ENCODE peak calls at places on chromosomes 4 and X, in five cellular contexts. X is CD4-positive, CD25-positive, alpha-beta regulatory T cell; U is hepatocyte; N is HT1080; A is fibroblast of the aortic adventitia. K is an unnamed sample.

GRCh38 chr4:7266525-7267292 is 74.4 kb downstream of the SORCS2 start:
- DNase-seq in X (no peak), A (peak; percentile 56), N (peak; percentile 97), U (peak; percentile 58), K (peak; percentile 95)

GRCh38 chr4:55996611-55997010 is 47.9 kb downstream of the CEP135 start:
- DNase-seq in A (no peak), X (no peak), N (no peak), U (no peak), K (no peak)

GRCh38 chrX:117538441-117539418 is 577.9 kb downstream of the KLHL13 start:
- DNase-seq in N (no peak), X (no peak), U (no peak), A (no peak), K (peak; percentile 40)

GRCh38 chr4:48133668-48134444 is at the start of gene TXK:
- DNase-seq in A (peak; percentile 29), N (no peak), U (no peak), X (no peak), K (no peak)

GRCh38 chrX:123713434-123713833 is 19.4 kb downstream of the THOC2 start:
- DNase-seq in N (no peak), U (no peak), X (no peak), A (no peak), K (no peak)

GRCh38 chrX:20205927-20206708 is 60.6 kb downstream of the RPS6KA3 start:
- DNase-seq in U (no peak), A (no peak), X (no peak), N (no peak), K (no peak)

GRCh38 chr4:46837639-46838038 is 71.4 kb downstream of the COX7B2 start:
- DNase-seq in N (no peak), U (no peak), A (no peak), X (no peak), K (no peak)

GRCh38 chr4:180999217-180999616 is 1244.0 kb upstream of the TENM3 start:
- DNase-seq in N (no peak), X (no peak), U (no peak), A (no peak), K (no peak)

GRCh38 chr4:957581-958313 is 15.6 kb downstream of the DGKQ start:
- DNase-seq in N (no peak), U (no peak), X (no peak), A (no peak), K (no peak)

GRCh38 chrX:95728446-95728845 is 956.2 kb upstream of the DIAPH2 start:
- DNase-seq in A (no peak), N (no peak), U (no peak), X (no peak), K (no peak)

GRCh38 chrX:134544614-134545255 is 84.8 kb downstream of the HPRT1 start:
- DNase-seq in A (no peak), U (peak; percentile 32), X (no peak), N (no peak), K (no peak)

GRCh38 chr4:76579596-76580375 is 144.8 kb downstream of the SHROOM3 start:
- DNase-seq in X (no peak), N (no peak), A (no peak), U (peak; percentile 57), K (peak; percentile 81)

GRCh38 chr4:76881375-76881774 is 16.6 kb downstream of the SOWAHB start:
- DNase-seq in N (no peak), X (no peak), A (no peak), U (peak; percentile 62), K (no peak)

GRCh38 chr4:147940144-147940543 is 208.3 kb downstream of the ARHGAP10 start:
- DNase-seq in N (no peak), A (no peak), X (no peak), U (no peak), K (no peak)

GRCh38 chr4:8831221-8832129 is 40.2 kb downstream of the HMX1 start:
- DNase-seq in X (no peak), A (no peak), N (no peak), U (no peak), K (peak; percentile 39)

GRCh38 chr4:22389240-22389871 is 126.5 kb downstream of the ADGRA3 start:
- DNase-seq in U (peak; percentile 83), A (peak; percentile 93), X (no peak), N (peak; percentile 73), K (peak; percentile 75)

GRCh38 chr4:7307391-7308099 is 115.2 kb downstream of the SORCS2 start:
- DNase-seq in N (no peak), X (no peak), U (no peak), A (no peak), K (no peak)

GRCh38 chr4:96767815-96768480 is 928.1 kb downstream of the PDHA2 start:
- DNase-seq in X (no peak), N (no peak), U (no peak), A (no peak), K (no peak)

GRCh38 chr4:110619001-110619350 is 3.9 kb downstream of the PITX2 start:
- DNase-seq in X (no peak), U (no peak), N (no peak), A (no peak), K (no peak)

GRCh38 chr4:166121897-166122296 is 248.9 kb downstream of the TLL1 start:
- DNase-seq in N (no peak), U (no peak), X (no peak), A (no peak), K (no peak)

GRCh38 chr4:118586357-118586790 is 98.8 kb upstream of the METTL14 start:
- DNase-seq in A (peak; percentile 49), N (no peak), U (no peak), X (no peak), K (no peak)

GRCh38 chr4:153476829-153477574 is 10.8 kb downstream of the TMEM131L start:
- DNase-seq in N (no peak), X (no peak), U (no peak), A (no peak), K (no peak)

GRCh38 chrX:75155454-75155829 is 641 bp downstream of the ABCB7 start:
- DNase-seq in A (peak; percentile 4), N (peak; percentile 0), X (no peak), U (no peak), K (no peak)

GRCh38 chr4:169398294-169398693 is 127.5 kb upstream of the SH3RF1 start:
- DNase-seq in A (peak; percentile 82), U (no peak), X (no peak), N (peak; percentile 48), K (no peak)

GRCh38 chr4:100982345-100982744 is 365.0 kb downstream of the PPP3CA start:
- DNase-seq in A (no peak), N (no peak), U (no peak), X (no peak), K (no peak)